ENCODE peak calls at places on chromosomes 1 and 21, in eight cellular contexts. E, F, J, G, M, P, I and R are unnamed samples.

GRCh38 chr1:231847612-231848390 is 221.2 kb downstream of the DISC1 start:
- DNase-seq in F (no peak), P (no peak), M (no peak), I (no peak), G (peak; percentile 25), E (no peak), J (no peak), R (no peak)

GRCh38 chr1:153791856-153792253 is 16.6 kb downstream of the SLC27A3 start:
- DNase-seq in G (no peak), P (no peak), M (no peak), E (no peak), F (peak; percentile 72), I (peak; percentile 85), J (no peak), R (no peak)

GRCh38 chr1:184973308-184974085 is 811 bp downstream of the NIBAN1 start:
- DNase-seq in P (peak; percentile 49), G (peak; percentile 59), I (peak; percentile 91), J (no peak), M (peak; percentile 65), F (peak; percentile 64), E (no peak), R (no peak)

GRCh38 chr1:53324728-53325297 is 3.1 kb downstream of the LRP8 start:
- DNase-seq in E (no peak), J (no peak), I (no peak), G (no peak), P (no peak), M (no peak), F (peak; percentile 36), R (no peak)

GRCh38 chr1:161771973-161772372 is 5.9 kb downstream of the ATF6 start:
- DNase-seq in E (no peak), I (no peak), G (no peak), F (no peak), M (no peak), P (no peak), J (no peak), R (no peak)

GRCh38 chr1:234373938-234374240 is 633 bp downstream of the COA6 start:
- DNase-seq in M (no peak), I (no peak), J (no peak), P (no peak), G (no peak), F (no peak), E (no peak), R (no peak)

GRCh38 chr1:7704214-7705047 is 66.7 kb upstream of the VAMP3 start:
- DNase-seq in J (peak; percentile 71), G (peak; percentile 96), M (peak; percentile 97), I (peak; percentile 93), F (peak; percentile 85), E (peak; percentile 5), P (peak; percentile 58), R (peak; percentile 67)

GRCh38 chr1:63255153-63255552 is 67.2 kb upstream of the FOXD3 start:
- DNase-seq in G (no peak), J (no peak), M (no peak), F (no peak), P (no peak), I (no peak), E (no peak), R (no peak)

GRCh38 chr1:94686882-94687281 is 133.3 kb upstream of the SLC44A3 start:
- DNase-seq in G (no peak), J (no peak), P (no peak), I (no peak), M (no peak), E (no peak), F (no peak), R (no peak)

GRCh38 chr1:938711-939504 is 15.2 kb downstream of the SAMD11 start:
- DNase-seq in P (no peak), F (no peak), E (no peak), I (no peak), G (no peak), M (no peak), J (no peak), R (no peak)

GRCh38 chr1:160097196-160097910 is 1.1 kb downstream of the IGSF8 start:
- DNase-seq in P (no peak), I (no peak), E (no peak), J (no peak), F (no peak), G (no peak), M (no peak), R (no peak)

GRCh38 chr1:80582980-80583379 is 1217.8 kb upstream of the ADGRL2 start:
- DNase-seq in E (no peak), G (no peak), J (no peak), F (peak; percentile 12), I (no peak), M (no peak), P (peak; percentile 2), R (peak; percentile 18)

GRCh38 chr21:44089001-44089911 is 17.9 kb upstream of the PWP2 start:
- DNase-seq in P (no peak), E (no peak), I (no peak), G (no peak), F (no peak), M (peak; percentile 32), J (no peak), R (no peak)

GRCh38 chr21:36696640-36697472 is 2.1 kb upstream of the SIM2 start:
- DNase-seq in P (no peak), E (no peak), F (no peak), J (no peak), G (no peak), I (no peak), M (no peak), R (no peak)

GRCh38 chr1:17588048-17588781 is 48.7 kb downstream of the ARHGEF10L start:
- DNase-seq in G (peak; percentile 80), M (peak; percentile 93), I (peak; percentile 65), F (peak; percentile 74), J (no peak), E (no peak), P (no peak), R (peak; percentile 69)
- H3K4me3 ChIP-seq in G (peak overlapping the region; percentile 64), M (no peak overlapping the region), I (peak overlapping the region; percentile 33), F (no peak overlapping the region), J (peak overlapping the region; percentile 48), E (peak overlapping the region; percentile 30), P (no peak overlapping the region), R (no peak overlapping the region)

GRCh38 chr1:26789612-26789865 is 1.8 kb downstream of the PIGV start:
- DNase-seq in G (no peak), F (no peak), M (no peak), E (no peak), I (no peak), P (no peak), J (no peak), R (no peak)
- H3K4me3 ChIP-seq in G (peak overlapping the region; percentile 86), F (no peak overlapping the region), M (no peak overlapping the region), E (no peak overlapping the region), I (no peak overlapping the region), P (no peak overlapping the region), J (no peak overlapping the region), R (no peak overlapping the region)

GRCh38 chr1:10735603-10736305 is 60.7 kb downstream of the CASZ1 start:
- DNase-seq in G (no peak), E (no peak), M (no peak), P (no peak), I (no peak), F (no peak), J (no peak), R (no peak)
- H3K4me3 ChIP-seq in G (no peak overlapping the region), E (no peak overlapping the region), M (no peak overlapping the region), P (no peak overlapping the region), I (no peak overlapping the region), F (no peak overlapping the region), J (no peak overlapping the region), R (no peak overlapping the region)

DNA sequence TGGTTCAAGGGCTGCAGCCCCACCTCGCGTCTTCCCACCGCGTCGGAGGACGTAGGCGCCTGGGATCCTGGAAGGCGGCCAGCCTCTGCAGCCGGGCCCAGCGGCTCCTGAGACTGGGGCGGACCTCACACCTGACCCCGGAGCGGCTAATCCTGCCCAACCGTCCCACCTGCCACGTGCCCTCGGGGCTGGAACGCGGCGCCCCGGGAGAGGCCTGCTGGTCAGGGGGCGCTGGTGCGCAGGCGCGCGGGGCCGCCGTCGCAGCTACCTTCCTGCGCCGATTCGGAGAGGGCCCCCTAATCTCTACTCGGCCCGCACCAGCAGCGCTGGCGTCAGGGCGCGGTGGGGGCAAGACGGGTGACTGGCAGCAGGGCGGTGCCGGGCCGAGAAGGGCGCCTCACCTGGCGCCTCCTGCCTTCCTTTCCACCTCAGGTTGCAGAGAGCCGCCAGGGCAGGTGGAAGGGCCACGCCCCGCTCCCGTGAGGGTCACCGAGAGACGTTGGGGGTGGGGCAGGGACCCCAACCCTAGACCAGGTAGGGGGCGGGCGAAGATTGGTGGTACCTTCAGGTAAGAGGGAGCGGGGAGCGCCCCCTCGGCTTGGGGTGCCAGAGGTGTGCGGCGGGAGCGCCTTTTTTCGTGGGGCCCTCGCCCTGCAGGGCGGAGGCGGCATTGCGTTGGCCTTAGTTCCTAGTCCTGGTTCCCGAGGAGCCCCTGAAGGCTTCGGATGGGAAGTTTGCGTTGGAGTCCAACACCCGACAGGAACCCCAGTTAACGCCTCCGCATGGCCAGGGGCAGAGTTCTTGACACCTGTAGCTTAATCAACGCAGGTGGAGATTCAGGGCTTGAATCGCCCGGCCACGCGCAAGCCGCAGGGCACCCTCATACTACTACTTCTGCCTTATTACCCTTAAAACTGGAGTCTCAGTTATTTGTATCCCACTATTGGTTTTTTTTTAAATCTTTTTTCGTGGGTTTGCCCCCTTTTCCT is at the start of gene TDRD5:
- DNase-seq in P (no peak), M (peak; percentile 67), F (no peak), G (no peak), E (no peak), J (no peak), I (no peak), R (no peak)
- H3K4me3 ChIP-seq in P (no peak within 1 kb of the TSS), M (no peak within 1 kb of the TSS), F (no peak within 1 kb of the TSS), G (peak within 1 kb of the TSS; percentile 48), E (no peak within 1 kb of the TSS), J (peak within 1 kb of the TSS; percentile 58), I (peak within 1 kb of the TSS; percentile 18), R (peak within 1 kb of the TSS; percentile 18)

GRCh38 chr1:116494351-116494692 is 76.5 kb downstream of the CD58 start:
- DNase-seq in M (no peak), I (no peak), E (no peak), F (peak; percentile 65), J (no peak), P (no peak), G (no peak), R (peak; percentile 22)
- H3K4me3 ChIP-seq in M (no peak overlapping the region), I (no peak overlapping the region), E (no peak overlapping the region), F (no peak overlapping the region), J (no peak overlapping the region), P (no peak overlapping the region), G (no peak overlapping the region), R (no peak overlapping the region)